ENCODE peak calls at places on chromosomes 5 and 9, in six cellular contexts. N, T, D, C, H and W are unnamed samples.

GRCh38 chr5:151026674-151027073 is 6.3 kb downstream of the GPX3 start:
- DNase-seq in N (no peak), T (peak), D (no peak), C (no peak), H (no peak), W (no peak)

GRCh38 chr9:93630806-93631411 is 54.5 kb downstream of the PHF2 start:
- DNase-seq in N (no peak), T (no peak), D (no peak), C (no peak), H (no peak), W (no peak)

GRCh38 chr9:113580041-113580953 is 116.8 kb downstream of the RGS3 start:
- DNase-seq in N (peak), T (peak), D (no peak), C (no peak), H (no peak), W (no peak)

GRCh38 chr5:143657814-143658395 is 154.1 kb upstream of the HMHB1 start:
- DNase-seq in N (no peak), T (no peak), D (no peak), C (peak), H (no peak), W (no peak)

GRCh38 chr5:115774684-115775083 is 41.8 kb downstream of the CDO1 start:
- DNase-seq in N (no peak), T (no peak), D (no peak), C (no peak), H (no peak), W (no peak)

GRCh38 chr9:20478780-20479179 is 143.5 kb downstream of the MLLT3 start:
- DNase-seq in N (peak), T (no peak), D (no peak), C (no peak), H (no peak), W (no peak)

GRCh38 chr5:10448754-10449345 is 7.2 kb downstream of the ROPN1L start:
- DNase-seq in N (no peak), T (no peak), D (no peak), C (no peak), H (no peak), W (no peak)

GRCh38 chr9:83059417-83059816 is 3.5 kb downstream of the RASEF start:
- DNase-seq in N (peak), T (no peak), D (no peak), C (no peak), H (no peak), W (no peak)

GRCh38 chr9:81634915-81635516 is 54.3 kb downstream of the TLE1 start:
- DNase-seq in N (no peak), T (peak), D (no peak), C (no peak), H (no peak), W (no peak)

GRCh38 chr5:980001-980588 is 28.5 kb upstream of the NKD2 start:
- DNase-seq in N (peak), T (no peak), D (no peak), C (peak), H (no peak), W (no peak)

GRCh38 chr9:30673132-30673531 is 1711.3 kb upstream of the ACO1 start:
- DNase-seq in N (peak), T (no peak), D (no peak), C (no peak), H (no peak), W (no peak)

GRCh38 chr5:1376921-1377320 is 32.0 kb upstream of the CLPTM1L start:
- DNase-seq in N (no peak), T (no peak), D (no peak), C (no peak), H (no peak), W (no peak)

GRCh38 chr5:3181641-3182040 is 414.0 kb upstream of the IRX1 start:
- DNase-seq in N (no peak), T (no peak), D (no peak), C (no peak), H (no peak), W (no peak)

GRCh38 chr5:115490601-115491000 is 54.0 kb downstream of the FEM1C start:
- DNase-seq in N (no peak), T (no peak), D (no peak), C (no peak), H (no peak), W (no peak)

GRCh38 chr9:81625969-81626368 is 63.4 kb downstream of the TLE1 start:
- DNase-seq in N (no peak), T (no peak), D (no peak), C (no peak), H (no peak), W (no peak)

GRCh38 chr5:35990941-35991592 is at the start of gene UGT3A1:
- DNase-seq in N (no peak), T (no peak), D (no peak), C (peak), H (no peak), W (no peak)

GRCh38 chr5:153629027-153629426 is 138.6 kb downstream of the GRIA1 start:
- DNase-seq in N (peak), T (peak), D (peak), C (peak), H (peak), W (peak)

GRCh38 chr9:68983797-68984419 is 30.0 kb downstream of the PRKACG start:
- DNase-seq in N (no peak), T (no peak), D (no peak), C (no peak), H (no peak), W (no peak)

GRCh38 chr9:35313911-35314310 is 152.1 kb downstream of the UNC13B start:
- DNase-seq in N (no peak), T (no peak), D (no peak), C (no peak), H (no peak), W (no peak)

GRCh38 chr5:139676951-139677367 is 28.8 kb downstream of the CXXC5 start:
- DNase-seq in N (no peak), T (no peak), D (no peak), C (no peak), H (no peak), W (no peak)

GRCh38 chr9:69078069-69078468 is 42.5 kb downstream of the FXN start:
- DNase-seq in N (no peak), T (no peak), D (no peak), C (no peak), H (no peak), W (no peak)

GRCh38 chr5:38551020-38552017 is 5.1 kb downstream of the LIFR start:
- DNase-seq in N (peak), T (peak), D (no peak), C (peak), H (peak), W (peak)

GRCh38 chr9:97876061-97876460 is 23.0 kb downstream of the FOXE1 start:
- DNase-seq in N (no peak), T (no peak), D (no peak), C (no peak), H (no peak), W (no peak)

GRCh38 chr9:137179761-137180160 is 7.9 kb upstream of the TMEM210 start:
- DNase-seq in N (no peak), T (no peak), D (no peak), C (no peak), H (no peak), W (no peak)

GRCh38 chr5:143275871-143276363 is 127.6 kb downstream of the NR3C1 start:
- DNase-seq in N (no peak), T (no peak), D (no peak), C (no peak), H (no peak), W (no peak)

GRCh38 chr9:111759762-111760639 is 34.7 kb downstream of the SHOC1 start:
- DNase-seq in N (peak), T (peak), D (peak), C (peak), H (peak), W (peak)

GRCh38 chr9:134988706-134989105 is 71.0 kb upstream of the FCN1 start:
- DNase-seq in N (no peak), T (no peak), D (no peak), C (no peak), H (no peak), W (no peak)

GRCh38 chr9:131677051-131677444 is 62.8 kb downstream of the RAPGEF1 start:
- DNase-seq in N (no peak), T (peak), D (no peak), C (no peak), H (no peak), W (no peak)

GRCh38 chr5:106415541-106415940 is 1255.2 kb downstream of the EFNA5 start:
- DNase-seq in N (peak), T (peak), D (peak), C (peak), H (peak), W (no peak)

GRCh38 chr9:76591256-76591950 is 132.4 kb downstream of the GCNT1 start:
- DNase-seq in N (no peak), T (peak), D (no peak), C (no peak), H (no peak), W (no peak)

GRCh38 chr9:16572005-16572727 is 298.3 kb downstream of the BNC2 start:
- DNase-seq in N (no peak), T (no peak), D (no peak), C (no peak), H (no peak), W (no peak)

GRCh38 chr5:111555760-111556159 is 43.4 kb upstream of the STARD4 start:
- DNase-seq in N (no peak), T (no peak), D (no peak), C (no peak), H (no peak), W (no peak)

GRCh38 chr9:135230817-135231520 is 143.5 kb downstream of the OLFM1 start:
- DNase-seq in N (no peak), T (no peak), D (no peak), C (no peak), H (no peak), W (no peak)

GRCh38 chr9:93223241-93224180 is 39.6 kb downstream of the WNK2 start:
- DNase-seq in N (peak), T (peak), D (peak), C (peak), H (peak), W (peak)

DNA sequence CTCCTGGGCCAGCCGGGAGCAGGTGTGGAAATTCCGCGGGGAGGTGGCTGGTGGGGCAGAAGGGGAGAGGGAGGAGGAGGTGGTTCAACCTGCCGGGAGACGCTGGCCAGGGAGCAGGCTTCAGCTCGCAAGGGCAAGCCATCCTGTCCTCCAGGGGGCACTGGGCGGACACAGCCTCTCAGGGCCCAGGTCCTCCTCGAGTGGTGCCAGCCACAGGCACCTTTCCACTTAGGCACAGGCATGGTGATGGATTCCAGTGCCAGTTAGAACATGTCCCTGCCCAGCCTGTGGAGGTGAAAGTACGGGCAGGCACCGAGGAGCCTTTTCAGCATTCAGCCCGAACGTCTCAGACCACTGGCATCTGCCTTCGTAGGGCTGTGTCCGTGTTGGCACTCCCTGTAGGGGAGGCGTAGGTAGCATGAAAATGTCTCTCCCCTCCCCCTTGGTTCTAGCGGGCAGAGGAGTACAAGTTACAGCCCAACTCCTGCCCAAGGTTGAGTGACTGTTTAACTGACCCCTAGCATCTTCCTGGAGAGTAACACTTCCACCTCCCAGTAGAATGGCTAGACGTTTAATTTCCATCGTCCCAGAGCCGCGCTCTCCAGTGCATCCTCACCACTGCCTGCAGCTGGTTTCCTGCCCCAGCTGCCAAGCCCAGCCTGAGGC is 48.9 kb downstream of the DAB2IP start:
- DNase-seq in N (peak), T (peak), D (no peak), C (peak), H (no peak), W (no peak)
- TF ChIP-seq CTCF in N (peak), T (peak), D (peak), C (peak), H (peak), W (peak)

GRCh38 chr5:126100767-126101166 is 322.4 kb upstream of the GRAMD2B start:
- DNase-seq in N (no peak), T (peak), D (no peak), C (no peak), H (no peak), W (no peak)
- TF ChIP-seq CTCF in N (peak), T (peak), D (peak), C (peak), H (peak), W (peak)

GRCh38 chr9:73684601-73685000 is 532.9 kb downstream of the ANXA1 start:
- DNase-seq in N (peak), T (peak), D (no peak), C (no peak), H (no peak), W (no peak)

GRCh38 chr9:73680831-73681230 is 529.2 kb downstream of the ANXA1 start:
- DNase-seq in N (no peak), T (peak), D (no peak), C (no peak), H (no peak), W (no peak)

GRCh38 chr9:73685786-73686185 is 534.1 kb downstream of the ANXA1 start:
- DNase-seq in N (no peak), T (no peak), D (no peak), C (no peak), H (no peak), W (no peak)

GRCh38 chr9:73689091-73689870 is 537.6 kb downstream of the ANXA1 start:
- DNase-seq in N (no peak), T (no peak), D (no peak), C (no peak), H (no peak), W (no peak)

DNA sequence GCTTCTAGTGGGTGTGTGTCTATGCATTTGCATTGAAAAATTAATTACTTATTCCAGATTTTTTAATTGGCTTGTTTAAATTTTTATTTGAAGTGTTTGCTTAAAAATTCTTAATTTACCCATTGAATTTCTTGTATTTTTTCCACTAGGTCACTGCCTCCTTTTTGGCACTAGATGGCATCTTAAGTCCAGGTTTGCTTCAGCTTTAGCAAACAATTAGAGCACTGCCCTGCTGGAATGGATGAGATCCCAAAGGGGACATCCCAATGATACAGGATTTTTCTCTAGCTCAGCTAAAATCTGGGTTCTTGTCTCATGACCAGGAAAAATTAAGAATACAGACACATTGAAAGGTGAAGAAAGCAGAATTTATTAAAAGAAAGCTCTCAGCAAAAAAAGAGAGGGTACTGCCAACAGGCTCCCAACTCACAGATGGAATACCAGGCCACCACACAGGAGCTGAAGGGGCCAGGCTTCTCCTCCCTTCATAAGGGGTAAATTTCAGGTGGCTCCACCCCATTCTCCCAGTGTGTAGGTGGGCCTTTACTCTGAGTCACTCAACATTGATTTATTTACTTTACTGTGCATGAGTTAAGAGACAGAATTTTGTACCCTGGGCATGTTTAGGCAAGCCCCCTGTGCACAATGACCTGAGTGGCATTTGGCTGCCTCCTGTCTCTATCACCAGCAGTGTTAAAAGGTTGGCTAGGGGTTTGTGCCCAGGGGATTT is 532.4 kb downstream of the ANXA1 start:
- DNase-seq in N (peak), T (peak), D (no peak), C (peak), H (peak), W (peak)
- TF ChIP-seq CTCF in N (peak), T (peak), D (no peak), C (peak), H (peak), W (peak)

GRCh38 chr5:45772402-45772801 is 76.2 kb upstream of the HCN1 start:
- DNase-seq in N (no peak), T (no peak), D (no peak), C (no peak), H (no peak), W (no peak)

GRCh38 chr5:45779874-45780671 is 83.9 kb upstream of the HCN1 start:
- DNase-seq in N (no peak), T (no peak), D (no peak), C (no peak), H (no peak), W (no peak)

GRCh38 chr5:45774528-45774927 is 78.3 kb upstream of the HCN1 start:
- DNase-seq in N (no peak), T (no peak), D (no peak), C (no peak), H (no peak), W (no peak)
- TF ChIP-seq CTCF in N (peak), T (no peak), D (no peak), C (peak), H (no peak), W (no peak)